ENCODE peak calls at places on chromosomes 12 and 14, in five cellular contexts. G is activated CD4-positive, alpha-beta T cell treated with anti-CD3 and anti-CD28 coated beads, Interleukin-2, amount 50 U/mL, for 1 hour; X is naive B cell; P is GF-D8; E is fibroblast of mammary gland. D is an unnamed sample.

GRCh38 chr12:132474237-132474741 is 15.7 kb upstream of the FBRSL1 start:
- DNase-seq in G (peak), X (no peak), P (no peak), E (no peak), D (no peak)

GRCh38 chr14:77151918-77152588 is 10.5 kb upstream of the ZDHHC22 start:
- DNase-seq in G (no peak), X (no peak), P (peak), E (peak), D (no peak)

GRCh38 chr12:93029091-93029490 is 100.0 kb upstream of the EEA1 start:
- DNase-seq in G (no peak), X (no peak), P (no peak), E (no peak), D (no peak)

GRCh38 chr14:70907996-70908917 is 998 bp downstream of the PCNX1 start:
- DNase-seq in G (peak), X (no peak), P (no peak), E (peak), D (no peak)

GRCh38 chr12:62724947-62725447 is 210.0 kb downstream of the PPM1H start:
- DNase-seq in G (no peak), X (no peak), P (no peak), E (peak), D (peak)

GRCh38 chr12:26195641-26196423 is 459 bp downstream of the SSPN start:
- DNase-seq in G (no peak), X (peak), P (no peak), E (peak), D (peak)

GRCh38 chr12:115611477-115611876 is 666.0 kb downstream of the MED13L start:
- DNase-seq in G (no peak), X (no peak), P (no peak), E (no peak), D (no peak)

GRCh38 chr12:129196927-129197326 is 343.6 kb downstream of the GLT1D1 start:
- DNase-seq in G (no peak), X (no peak), P (no peak), E (no peak), D (no peak)